ENCODE peak calls at places on chromosomes 12 and 14, in six cellular contexts. B, F, O, Z, E and D are unnamed samples.

GRCh38 chr14:65361920-65362319 is 50.6 kb upstream of the FUT8 start:
- DNase-seq in E (peak), F (no peak), B (no peak), Z (no peak), O (peak), D (no peak)

GRCh38 chr12:1907652-1908611 is 10.5 kb downstream of the CACNA2D4 start:
- DNase-seq in Z (peak), E (no peak), F (no peak), O (no peak), B (no peak), D (no peak)

GRCh38 chr14:105398726-105399440 is 545 bp downstream of the TEX22 start:
- DNase-seq in E (no peak), O (no peak), F (no peak), Z (no peak), B (no peak), D (no peak)

GRCh38 chr12:29889737-29890136 is 106.0 kb upstream of the TMTC1 start:
- DNase-seq in Z (no peak), O (no peak), B (no peak), F (no peak), E (peak), D (peak)

GRCh38 chr14:50875359-50876090 is 3.7 kb downstream of the ABHD12B start:
- DNase-seq in E (no peak), Z (no peak), O (no peak), B (no peak), F (no peak), D (no peak)

GRCh38 chr14:76195003-76195402 is 43.3 kb downstream of the GPATCH2L start:
- DNase-seq in O (no peak), E (no peak), B (no peak), Z (no peak), F (no peak), D (no peak)

GRCh38 chr12:96249196-96250118 is 55.3 kb downstream of the ELK3 start:
- DNase-seq in B (no peak), O (no peak), E (peak), Z (no peak), F (no peak), D (no peak)

GRCh38 chr12:91551242-91551641 is 368.6 kb upstream of the DCN start:
- DNase-seq in B (no peak), Z (no peak), O (no peak), F (no peak), E (no peak), D (no peak)

GRCh38 chr14:40684328-40684727 is 922.3 kb upstream of the LRFN5 start:
- DNase-seq in Z (no peak), O (no peak), B (no peak), F (no peak), E (no peak), D (no peak)

GRCh38 chr12:69008510-69008909 is 75.5 kb upstream of the CPM start:
- DNase-seq in O (no peak), Z (no peak), F (no peak), E (peak), B (no peak), D (no peak)

GRCh38 chr14:104294983-104295680 is 156.7 kb downstream of the KIF26A start:
- DNase-seq in F (no peak), B (no peak), O (no peak), E (peak), Z (no peak), D (no peak)

GRCh38 chr12:46110220-46110700 is 119.9 kb upstream of the SCAF11 start:
- DNase-seq in B (no peak), O (no peak), F (no peak), Z (no peak), E (peak), D (no peak)

DNA sequence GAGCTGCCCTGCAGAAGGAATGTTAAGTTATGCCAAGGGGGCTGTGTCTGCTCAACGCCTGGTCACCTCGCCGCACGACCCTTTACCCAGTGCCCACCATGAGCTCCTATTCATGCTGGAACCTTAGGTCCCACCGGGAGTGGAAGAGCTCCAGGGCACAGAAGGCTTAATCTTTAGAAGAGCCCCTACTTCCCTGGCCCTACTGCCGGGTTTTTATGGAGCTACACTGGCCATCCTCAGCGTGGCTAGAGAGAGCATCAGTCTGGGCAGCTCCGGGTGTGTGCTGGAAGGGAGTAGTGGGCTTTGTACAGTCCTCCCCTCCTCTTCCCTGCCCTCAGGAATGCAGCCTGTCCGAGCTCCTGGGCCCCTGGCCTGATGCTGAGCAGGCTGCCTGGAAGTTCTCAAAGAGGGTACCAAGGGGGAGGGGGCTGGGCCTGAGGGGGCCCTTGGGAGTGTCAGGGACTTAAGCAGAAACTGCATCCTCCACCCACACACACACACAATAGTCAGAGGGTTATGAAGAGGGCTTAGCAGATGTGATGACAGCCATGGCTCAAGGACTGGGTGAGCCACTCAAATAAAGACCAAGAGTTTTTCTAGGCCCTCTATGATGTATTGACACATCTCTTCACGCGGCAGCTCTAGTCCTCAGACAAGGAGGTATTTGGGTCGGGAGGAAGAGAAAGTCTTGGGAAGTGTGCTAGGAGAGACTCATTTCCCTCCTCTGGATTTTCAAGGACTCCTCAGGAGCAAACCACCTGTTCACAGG is 16.4 kb upstream of the FIGNL2 start:
- DNase-seq in Z (no peak), F (no peak), O (no peak), E (no peak), B (no peak), D (no peak)
- TF ChIP-seq CTCF in Z (no peak), F (no peak), O (no peak), E (no peak), B (no peak), D (no peak)

GRCh38 chr12:113820310-113820709 is 145.8 kb downstream of the RBM19 start:
- DNase-seq in O (no peak), B (no peak), E (no peak), F (no peak), Z (no peak), D (no peak)

GRCh38 chr12:113818278-113818677 is 147.8 kb downstream of the RBM19 start:
- DNase-seq in B (no peak), E (no peak), F (no peak), O (no peak), Z (no peak), D (no peak)

GRCh38 chr12:113820842-113821241 is 145.3 kb downstream of the RBM19 start:
- DNase-seq in Z (no peak), O (no peak), E (no peak), F (no peak), B (no peak), D (no peak)

GRCh38 chr12:113819495-113819894 is 146.6 kb downstream of the RBM19 start:
- DNase-seq in Z (no peak), F (no peak), B (no peak), O (no peak), E (no peak), D (no peak)

DNA sequence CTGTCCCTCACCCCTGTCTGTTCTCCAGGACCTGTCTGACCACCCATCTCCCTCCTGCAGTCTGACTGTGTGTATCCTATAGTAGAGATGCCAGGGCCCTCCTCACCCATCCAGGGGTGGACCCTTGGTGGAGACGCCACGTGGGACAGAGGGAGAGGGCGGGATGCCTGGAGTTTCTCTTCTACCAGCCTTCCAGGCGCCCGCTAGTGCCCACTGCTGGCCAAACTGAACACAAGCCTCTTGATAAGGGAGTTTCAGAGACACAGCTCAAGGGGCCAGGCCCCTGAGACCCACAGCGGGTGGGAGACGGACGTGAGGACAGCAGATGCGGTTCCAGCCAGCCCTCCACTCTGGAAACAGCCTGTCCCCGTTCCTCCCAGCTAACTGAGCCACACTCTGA is 147.3 kb downstream of the RBM19 start:
- DNase-seq in B (peak), Z (no peak), F (no peak), O (no peak), E (no peak), D (no peak)
- TF ChIP-seq CTCF in B (peak), Z (no peak), F (no peak), O (peak), E (no peak), D (no peak)

DNA sequence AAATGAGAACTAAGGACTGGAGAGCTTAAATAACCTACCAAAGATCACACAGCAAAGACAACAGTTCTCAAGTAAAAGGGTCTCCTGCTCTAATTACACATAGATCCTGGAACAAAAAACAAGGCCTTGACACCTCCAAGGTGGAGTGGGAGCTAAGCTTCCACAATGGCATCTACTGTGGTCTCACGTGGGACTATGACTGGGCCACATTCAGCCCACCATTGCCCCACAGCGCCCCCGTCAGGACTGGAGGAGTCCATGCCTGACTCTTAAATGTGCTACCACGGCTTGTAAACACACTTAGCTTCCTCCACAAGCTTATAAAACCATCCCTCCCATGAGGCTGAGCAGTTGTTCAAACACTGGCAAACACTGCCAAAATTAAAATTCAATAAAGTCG is 88.5 kb downstream of the GCH1 start:
- DNase-seq in Z (no peak), F (no peak), B (no peak), O (no peak), E (no peak), D (no peak)
- TF ChIP-seq CTCF in Z (no peak), F (no peak), B (peak), O (no peak), E (no peak), D (no peak)

GRCh38 chr12:94900496-94900895 is 103.0 kb downstream of the NDUFA12 start:
- DNase-seq in O (no peak), B (no peak), F (no peak), Z (no peak), E (no peak), D (no peak)

GRCh38 chr12:94892544-94893267 is 110.8 kb downstream of the NDUFA12 start:
- DNase-seq in B (no peak), E (no peak), Z (no peak), F (no peak), O (no peak), D (no peak)

DNA sequence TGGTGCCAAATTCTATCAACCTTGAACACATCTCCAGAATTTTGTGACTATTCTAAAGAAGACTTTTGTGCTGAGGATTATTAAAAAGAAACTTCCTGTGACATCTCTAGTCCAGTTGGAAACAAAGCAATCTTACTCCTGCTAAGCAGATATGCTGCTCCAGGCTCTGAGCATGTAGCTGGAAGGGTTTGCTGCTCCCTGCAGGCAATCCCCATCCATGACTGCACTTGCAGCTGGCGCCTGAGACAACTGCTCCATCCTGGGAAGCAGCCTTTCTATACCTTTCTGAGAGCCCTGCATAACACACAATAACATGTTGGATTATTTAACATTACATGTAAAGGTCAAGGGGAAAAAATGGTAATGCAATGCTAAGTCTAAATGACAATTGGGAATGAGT is 105.1 kb downstream of the NDUFA12 start:
- DNase-seq in B (no peak), F (no peak), O (no peak), Z (no peak), E (no peak), D (no peak)
- TF ChIP-seq CTCF in B (no peak), F (no peak), O (peak), Z (no peak), E (peak), D (no peak)

GRCh38 chr12:52327830-52328500 is 6.8 kb upstream of the KRT83 start:
- DNase-seq in E (no peak), B (no peak), F (no peak), Z (no peak), O (no peak), D (no peak)
- TF ChIP-seq CTCF in E (no peak), B (no peak), F (no peak), Z (no peak), O (no peak), D (no peak)

DNA sequence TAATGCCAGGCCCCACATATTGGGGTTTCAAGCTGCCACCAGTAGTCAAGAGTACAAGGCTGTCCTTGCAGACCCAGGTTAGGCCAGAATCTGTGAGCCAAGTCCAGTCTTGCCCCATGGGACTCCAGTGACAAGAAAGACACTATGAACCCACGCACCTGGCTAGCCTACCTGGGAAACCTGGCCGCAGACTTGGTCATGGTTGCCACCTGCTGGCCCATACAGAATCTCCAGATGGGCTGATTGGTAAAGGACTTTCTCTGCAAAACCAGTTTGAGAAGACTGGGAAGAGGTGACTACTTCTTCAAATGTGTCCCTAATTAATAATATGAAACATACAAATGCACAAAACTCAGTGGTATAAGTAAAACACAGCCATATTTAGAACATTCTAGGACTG is 398.4 kb upstream of the FLRT2 start:
- DNase-seq in F (no peak), E (no peak), B (no peak), O (no peak), Z (no peak), D (no peak)
- TF ChIP-seq CTCF in F (no peak), E (no peak), B (no peak), O (no peak), Z (no peak), D (no peak)